ENCODE peak calls at places on chromosomes 12 and 14, in five cellular contexts. G is GM12878, S is HepG2, Q is H1, H is K562. U is an unnamed sample. For H3K36me3, the result is how much of the 10 kb centered on the place peaks cover.

GRCh38 chr12:10395390-10395998 is 5.7 kb upstream of the KLRK1 start:
- DNase-seq in G (peak), S (peak), Q (no peak), H (no peak), U (no peak)

GRCh38 chr12:2488596-2488995 is 306.2 kb upstream of the FKBP4 start:
- DNase-seq in Q (no peak), S (no peak), H (no peak), G (no peak), U (no peak)

GRCh38 chr12:51632598-51632997 is 41.6 kb downstream of the SCN8A start:
- DNase-seq in Q (no peak), H (no peak), S (no peak), G (no peak), U (no peak)

GRCh38 chr14:100589071-100589759 is 2.0 kb upstream of the BEGAIN start:
- DNase-seq in S (no peak), Q (no peak), G (no peak), H (no peak), U (no peak)

GRCh38 chr12:132512197-132513069 is 22.5 kb downstream of the FBRSL1 start:
- DNase-seq in H (peak), G (no peak), S (no peak), Q (no peak), U (no peak)

GRCh38 chr14:72155379-72155993 is 223.3 kb downstream of the RGS6 start:
- DNase-seq in S (no peak), H (no peak), Q (no peak), G (peak), U (no peak)

GRCh38 chr14:60101801-60102200 is 10.1 kb downstream of the PCNX4 start:
- DNase-seq in H (no peak), Q (no peak), S (no peak), G (no peak), U (no peak)

GRCh38 chr12:27361372-27361771 is 28.7 kb downstream of the BMAL2 start:
- DNase-seq in H (no peak), G (no peak), Q (no peak), S (no peak), U (no peak)

GRCh38 chr14:50272498-50272897 is 39.5 kb downstream of the L2HGDH start:
- DNase-seq in S (no peak), Q (no peak), G (no peak), H (no peak), U (no peak)

DNA sequence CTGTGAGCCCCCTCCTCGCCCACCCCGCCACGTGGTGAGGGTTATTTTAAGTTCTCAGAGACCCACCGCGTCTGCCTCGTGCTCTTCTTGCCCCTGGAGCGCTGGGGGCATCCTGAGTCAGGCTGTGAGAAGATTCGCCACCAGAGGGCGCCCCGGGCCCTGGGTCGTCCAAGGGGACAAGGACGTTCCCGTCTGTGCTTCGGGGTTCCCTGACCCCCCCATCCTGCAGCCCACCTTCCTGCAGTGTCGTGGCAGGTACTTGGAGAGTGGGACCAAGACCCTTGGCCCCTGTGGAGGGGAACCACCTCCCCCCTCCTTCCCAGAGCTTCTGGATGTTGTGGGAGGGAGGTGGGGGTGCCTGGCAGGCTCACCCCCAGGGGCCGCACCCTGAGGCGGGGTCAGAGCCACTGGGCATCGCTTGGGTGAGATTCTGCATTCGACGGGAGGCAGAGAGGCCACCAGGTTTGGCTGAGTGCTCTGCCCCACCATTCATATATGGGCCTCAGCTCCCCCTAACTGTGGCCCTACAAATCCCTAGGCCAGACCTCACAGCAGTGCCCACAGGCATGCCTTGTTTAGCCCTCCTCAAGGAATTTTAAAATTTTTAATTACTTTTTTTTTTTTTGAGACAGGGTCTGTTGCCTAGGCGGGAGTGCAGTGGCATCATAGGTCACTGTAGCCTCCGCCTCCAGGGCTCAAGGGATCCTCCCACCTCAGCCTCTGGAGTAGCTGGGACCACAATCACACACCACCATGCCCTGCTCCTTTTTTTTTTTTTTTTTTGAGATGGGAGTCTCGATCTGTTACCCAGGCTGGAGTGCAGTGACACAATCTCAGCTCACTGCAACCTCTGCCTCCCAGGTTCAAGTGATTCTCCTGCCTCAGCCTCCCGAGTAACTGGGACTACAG is 17.0 kb downstream of the RHOF start:
- DNase-seq in Q (no peak), H (peak), S (no peak), G (no peak), U (no peak)
- TF ChIP-seq RAD21 in Q (peak), H (peak), S (peak), G (peak), U (peak)

DNA sequence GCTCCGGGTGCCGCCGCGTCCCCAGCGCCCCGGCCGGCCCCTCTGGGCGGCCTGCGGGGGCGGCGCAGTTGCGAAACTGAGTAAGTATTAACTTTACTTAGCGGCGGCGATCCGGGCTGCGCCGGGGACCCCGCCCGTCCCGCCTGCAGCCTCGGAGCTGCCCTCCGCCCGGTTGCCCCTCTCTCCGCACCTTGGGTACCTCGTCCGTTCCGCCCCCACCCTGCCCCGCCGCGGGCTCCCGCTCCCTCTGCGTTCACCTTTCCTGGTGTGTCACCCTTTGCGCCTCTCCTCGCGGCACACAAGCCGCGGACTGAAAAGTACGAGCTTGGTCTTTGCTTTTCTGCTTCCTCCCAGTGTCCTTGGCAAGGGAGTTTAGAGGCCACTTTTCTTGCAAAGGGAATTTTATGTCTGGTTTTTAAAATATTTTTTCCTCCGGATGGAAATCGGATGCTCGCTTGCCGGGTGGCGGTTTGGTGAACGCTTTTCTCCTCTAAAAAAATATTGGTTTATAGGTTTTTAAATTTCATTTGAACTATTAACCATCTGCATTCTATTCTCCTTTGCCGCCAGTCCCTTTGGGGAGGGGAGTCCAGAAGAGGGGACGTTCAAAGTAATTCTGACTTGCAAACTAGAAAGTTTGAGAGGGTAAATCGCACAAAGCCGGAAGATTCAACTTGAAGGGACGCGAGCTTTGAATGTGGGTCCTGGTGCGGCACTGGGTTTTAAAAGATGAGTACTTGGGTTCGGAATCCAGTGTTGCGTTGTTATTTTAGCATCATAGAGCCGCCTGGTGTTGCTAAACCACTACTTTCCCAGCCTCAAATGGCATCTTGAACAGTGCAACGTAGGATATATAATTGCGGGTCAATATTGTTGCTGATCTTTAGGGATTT is 833 bp downstream of the RASSF8 start:
- DNase-seq in H (no peak), S (no peak), G (no peak), Q (no peak), U (no peak)
- TF ChIP-seq SRF in H (no peak), S (no peak), G (no peak), Q (no peak), U (no peak)

DNA sequence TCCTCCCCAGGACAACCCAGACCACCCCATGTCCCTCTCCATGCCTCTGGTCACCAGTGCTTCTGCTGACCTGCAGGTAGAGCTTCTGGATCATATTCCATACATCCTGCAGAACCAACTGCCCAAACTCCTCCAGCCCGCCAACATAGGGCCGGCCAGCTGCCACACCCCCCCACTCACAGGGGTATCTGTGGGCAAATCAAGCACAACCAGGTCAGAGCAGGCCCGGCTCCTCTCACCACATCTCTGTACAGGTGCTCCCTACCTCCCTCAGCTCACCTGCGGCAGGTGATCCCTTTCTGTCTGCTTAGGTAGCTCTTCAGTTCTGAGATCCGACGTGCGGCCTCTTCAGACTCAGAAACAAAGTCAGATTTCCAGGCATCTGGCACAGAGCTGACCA is 29.0 kb downstream of the TEP1 start:
- DNase-seq in Q (no peak), H (no peak), S (no peak), G (no peak), U (no peak)
- H3K36me3 ChIP-seq in Q (under half), H (under half), S (under half), G (under half), U (under half)

GRCh38 chr12:80589091-80589490 is 118.3 kb upstream of the MYF6 start:
- DNase-seq in G (no peak), H (no peak), S (no peak), Q (no peak), U (no peak)

GRCh38 chr12:80593766-80594165 is 113.7 kb upstream of the MYF6 start:
- DNase-seq in H (no peak), Q (no peak), G (no peak), S (no peak), U (no peak)

DNA sequence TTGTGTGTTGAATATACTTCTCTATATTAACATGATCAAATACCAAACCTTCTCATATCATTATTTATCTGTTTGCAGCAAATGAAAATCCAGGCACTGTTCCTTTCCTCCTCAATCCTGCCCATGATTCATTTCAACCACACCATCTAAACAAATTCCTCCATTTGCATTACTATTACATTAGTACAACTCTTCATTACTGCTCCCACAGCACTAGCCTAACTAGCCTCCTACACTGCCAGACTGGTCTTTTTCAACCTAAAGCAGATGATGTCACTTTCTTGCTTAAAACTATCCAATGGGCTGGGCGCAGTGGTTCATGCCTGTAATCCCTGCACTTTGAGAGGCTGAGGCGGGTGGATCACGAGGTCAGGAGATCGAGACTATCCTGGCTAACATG is 117.3 kb upstream of the MYF6 start:
- DNase-seq in Q (no peak), G (no peak), S (no peak), H (no peak), U (no peak)
- TF ChIP-seq RAD21 in Q (no peak), G (no peak), S (no peak), H (no peak), U (no peak)